ENCODE peak calls at places on chromosomes 5 and 9, in seven cellular contexts. F is lung; I is H1; P is CD4-positive, alpha-beta T cell; Q is Peyer's patch; Z is brain microvascular endothelial cell; M is coronary artery. E is an unnamed sample.

GRCh38 chr5:64838376-64838775 is 69.6 kb downstream of the CWC27 start:
- DNase-seq in F (no peak), I (no peak), P (no peak), Q (no peak), Z (no peak), M (no peak), E (no peak)

GRCh38 chr9:2837915-2838314 is 6.0 kb downstream of the PUM3 start:
- DNase-seq in F (no peak), I (no peak), P (no peak), Q (no peak), Z (no peak), M (no peak), E (no peak)

GRCh38 chr5:150401076-150401375 is 11.7 kb downstream of the CD74 start:
- DNase-seq in F (no peak), I (no peak), P (no peak), Q (no peak), Z (no peak), M (no peak), E (no peak)

GRCh38 chr5:153551537-153552079 is 61.1 kb downstream of the GRIA1 start:
- DNase-seq in F (no peak), I (peak), P (no peak), Q (no peak), Z (peak), M (no peak), E (no peak)

GRCh38 chr5:179187229-179187678 is 127.1 kb downstream of the ZNF354C start:
- DNase-seq in F (no peak), I (no peak), P (no peak), Q (no peak), Z (peak), M (no peak), E (no peak)

GRCh38 chr5:83516962-83517750 is 45.6 kb downstream of the VCAN start:
- DNase-seq in F (no peak), I (no peak), P (no peak), Q (no peak), Z (no peak), M (no peak), E (no peak)

GRCh38 chr5:73242741-73243140 is 69.7 kb downstream of the TMEM174 start:
- DNase-seq in F (peak), I (no peak), P (no peak), Q (no peak), Z (no peak), M (no peak), E (no peak)

GRCh38 chr5:137563646-137564474 is 64.7 kb upstream of the SPOCK1 start:
- DNase-seq in F (no peak), I (no peak), P (no peak), Q (no peak), Z (peak), M (no peak), E (no peak)

GRCh38 chr5:149549461-149550266 is 1.6 kb downstream of the CSNK1A1 start:
- DNase-seq in F (no peak), I (no peak), P (peak), Q (peak), Z (peak), M (peak), E (peak)

GRCh38 chr9:133907302-133907880 is 84.7 kb downstream of the VAV2 start:
- DNase-seq in F (no peak), I (no peak), P (no peak), Q (no peak), Z (no peak), M (no peak), E (no peak)

GRCh38 chr9:111301195-111301594 is 28.8 kb downstream of the OR2K2 start:
- DNase-seq in F (no peak), I (no peak), P (no peak), Q (no peak), Z (peak), M (no peak), E (no peak)

GRCh38 chr9:111297061-111297824 is 32.8 kb downstream of the OR2K2 start:
- DNase-seq in F (no peak), I (no peak), P (no peak), Q (no peak), Z (no peak), M (no peak), E (no peak)

GRCh38 chr9:111298111-111298510 is 31.9 kb downstream of the OR2K2 start:
- DNase-seq in F (no peak), I (no peak), P (no peak), Q (no peak), Z (no peak), M (no peak), E (no peak)

GRCh38 chr9:111300140-111300735 is 29.8 kb downstream of the OR2K2 start:
- DNase-seq in F (no peak), I (no peak), P (no peak), Q (no peak), Z (no peak), M (no peak), E (no peak)

DNA sequence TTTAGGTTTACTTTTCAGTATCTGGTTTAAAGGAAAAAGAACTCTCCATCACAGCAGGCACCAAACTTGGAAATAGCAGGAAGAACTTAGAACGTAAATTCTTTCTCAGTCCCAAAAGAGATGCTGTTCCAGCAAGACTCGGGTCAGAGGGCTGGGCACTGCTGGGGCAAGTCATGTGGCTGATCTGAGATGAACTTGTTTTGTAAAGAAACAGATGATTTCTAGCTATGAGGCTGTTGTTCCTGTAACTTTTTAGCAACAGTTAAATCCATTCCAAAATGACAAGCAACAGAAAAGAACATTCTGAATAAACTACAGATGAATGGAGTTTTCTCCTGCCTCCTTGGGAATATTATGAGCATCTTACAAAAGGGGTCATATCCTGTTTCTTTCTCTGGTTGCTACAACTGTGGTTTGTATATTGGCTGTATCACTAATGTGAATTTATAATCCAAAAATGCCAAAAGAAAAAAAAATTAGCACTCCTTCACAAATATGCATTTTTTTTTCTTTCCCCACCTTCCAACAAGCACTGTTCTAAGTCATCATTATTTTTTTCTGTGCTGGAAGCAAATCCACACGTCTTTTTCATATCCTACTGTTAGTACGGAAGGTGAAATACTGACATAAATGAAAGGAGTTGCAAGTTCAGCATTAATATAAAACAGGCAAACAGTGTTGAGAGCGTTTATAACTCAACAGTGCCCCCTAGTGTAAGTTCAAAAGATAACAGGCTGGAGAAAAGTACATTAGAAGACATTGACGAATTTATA is 31.0 kb downstream of the OR2K2 start:
- DNase-seq in F (no peak), I (no peak), P (no peak), Q (peak), Z (peak), M (no peak), E (no peak)
- TF ChIP-seq CTCF in F (peak), I (peak), P (peak), Q (peak), Z (peak), M (peak), E (peak)

GRCh38 chr9:93827545-93828330 is 127.4 kb downstream of the BARX1 start:
- DNase-seq in F (peak), I (no peak), P (no peak), Q (no peak), Z (peak), M (peak), E (peak)

GRCh38 chr9:93828331-93829097 is 126.6 kb downstream of the BARX1 start:
- DNase-seq in F (no peak), I (no peak), P (no peak), Q (no peak), Z (no peak), M (peak), E (no peak)

GRCh38 chr9:93826209-93826608 is 128.9 kb downstream of the BARX1 start:
- DNase-seq in F (no peak), I (no peak), P (peak), Q (peak), Z (no peak), M (no peak), E (no peak)

GRCh38 chr9:93825348-93826115 is 129.6 kb downstream of the BARX1 start:
- DNase-seq in F (no peak), I (no peak), P (no peak), Q (no peak), Z (no peak), M (no peak), E (no peak)

GRCh38 chr9:93826905-93827544 is 128.1 kb downstream of the BARX1 start:
- DNase-seq in F (no peak), I (no peak), P (no peak), Q (no peak), Z (no peak), M (peak), E (no peak)
- H3K27ac ChIP-seq in F (no peak), I (no peak), P (no peak), Q (no peak), Z (no peak), M (no peak), E (peak)

GRCh38 chr5:177554474-177555111 is at the start of gene FAM193B:
- DNase-seq in F (peak), I (peak), P (peak), Q (peak), Z (peak), M (peak), E (peak)
- TF ChIP-seq CTCF in F (no peak), I (peak), P (no peak), Q (no peak), Z (peak), M (no peak), E (no peak)

GRCh38 chr9:547309-547708 is 294.2 kb upstream of the DMRT1 start:
- DNase-seq in F (no peak), I (no peak), P (no peak), Q (no peak), Z (no peak), M (no peak), E (no peak)

GRCh38 chr9:546235-546634 is 295.3 kb upstream of the DMRT1 start:
- DNase-seq in F (no peak), I (no peak), P (no peak), Q (no peak), Z (no peak), M (no peak), E (no peak)

GRCh38 chr9:546797-547223 is 294.7 kb upstream of the DMRT1 start:
- DNase-seq in F (no peak), I (no peak), P (no peak), Q (no peak), Z (no peak), M (no peak), E (no peak)

GRCh38 chr9:543478-543877 is 298.0 kb upstream of the DMRT1 start:
- DNase-seq in F (no peak), I (no peak), P (no peak), Q (no peak), Z (no peak), M (no peak), E (no peak)

DNA sequence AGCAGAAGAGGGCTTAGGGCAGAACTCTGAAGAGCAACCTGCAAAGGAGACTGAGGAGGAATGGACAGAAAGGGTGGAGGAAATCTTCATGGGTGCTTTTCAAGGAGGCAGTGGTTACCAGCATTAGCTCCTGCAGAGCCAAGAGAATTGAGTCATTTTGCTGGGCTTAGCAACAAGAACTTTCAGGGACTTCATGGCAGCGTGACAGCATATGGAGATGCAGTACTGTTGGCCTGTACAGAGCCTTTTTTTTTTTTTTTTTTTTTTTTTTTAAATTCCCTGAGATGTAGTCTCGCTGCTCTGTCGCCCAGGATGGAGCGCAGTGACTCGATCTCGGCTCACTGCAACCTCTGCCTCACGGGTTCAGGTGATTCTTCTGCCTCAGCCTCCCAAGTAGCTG is 296.0 kb upstream of the DMRT1 start:
- DNase-seq in F (no peak), I (no peak), P (no peak), Q (no peak), Z (no peak), M (peak), E (no peak)
- H3K27ac ChIP-seq in F (no peak), I (no peak), P (no peak), Q (no peak), Z (no peak), M (peak), E (no peak)

GRCh38 chr9:114590328-114590727 is 2.8 kb downstream of the ATP6V1G1 start:
- DNase-seq in F (no peak), I (no peak), P (no peak), Q (no peak), Z (no peak), M (no peak), E (no peak)

GRCh38 chr9:114588671-114589526 is 1.3 kb downstream of the ATP6V1G1 start:
- DNase-seq in F (no peak), I (no peak), P (no peak), Q (no peak), Z (peak), M (no peak), E (no peak)

GRCh38 chr9:114588150-114588663 is 638 bp downstream of the ATP6V1G1 start:
- DNase-seq in F (no peak), I (no peak), P (no peak), Q (peak), Z (no peak), M (no peak), E (no peak)

GRCh38 chr9:114583776-114584175 is 3.8 kb upstream of the ATP6V1G1 start:
- DNase-seq in F (no peak), I (no peak), P (no peak), Q (no peak), Z (no peak), M (no peak), E (no peak)

GRCh38 chr9:114587345-114588149 is at the start of gene ATP6V1G1:
- DNase-seq in F (peak), I (peak), P (peak), Q (peak), Z (peak), M (peak), E (peak)
- TF ChIP-seq CTCF in F (no peak), I (no peak), P (no peak), Q (no peak), Z (no peak), M (no peak), E (no peak)

GRCh38 chr5:91306497-91306896 is 76.6 kb downstream of the ARRDC3 start:
- DNase-seq in F (no peak), I (no peak), P (no peak), Q (no peak), Z (no peak), M (no peak), E (no peak)
- H3K27ac ChIP-seq in F (no peak), I (no peak), P (no peak), Q (no peak), Z (no peak), M (peak), E (peak)

GRCh38 chr5:14326035-14326909 is 183.1 kb downstream of the TRIO start:
- DNase-seq in F (no peak), I (no peak), P (no peak), Q (no peak), Z (no peak), M (no peak), E (no peak)
- TF ChIP-seq CTCF in F (peak), I (peak), P (no peak), Q (no peak), Z (peak), M (no peak), E (no peak)

GRCh38 chr5:36900279-36900678 is 23.7 kb downstream of the NIPBL start:
- DNase-seq in F (no peak), I (no peak), P (no peak), Q (no peak), Z (no peak), M (no peak), E (no peak)

GRCh38 chr5:36899860-36900259 is 23.3 kb downstream of the NIPBL start:
- DNase-seq in F (no peak), I (no peak), P (no peak), Q (no peak), Z (no peak), M (no peak), E (no peak)

GRCh38 chr5:36904677-36905076 is 28.1 kb downstream of the NIPBL start:
- DNase-seq in F (no peak), I (no peak), P (no peak), Q (no peak), Z (no peak), M (no peak), E (no peak)

GRCh38 chr5:36901856-36902255 is 25.3 kb downstream of the NIPBL start:
- DNase-seq in F (no peak), I (no peak), P (no peak), Q (no peak), Z (no peak), M (no peak), E (no peak)

DNA sequence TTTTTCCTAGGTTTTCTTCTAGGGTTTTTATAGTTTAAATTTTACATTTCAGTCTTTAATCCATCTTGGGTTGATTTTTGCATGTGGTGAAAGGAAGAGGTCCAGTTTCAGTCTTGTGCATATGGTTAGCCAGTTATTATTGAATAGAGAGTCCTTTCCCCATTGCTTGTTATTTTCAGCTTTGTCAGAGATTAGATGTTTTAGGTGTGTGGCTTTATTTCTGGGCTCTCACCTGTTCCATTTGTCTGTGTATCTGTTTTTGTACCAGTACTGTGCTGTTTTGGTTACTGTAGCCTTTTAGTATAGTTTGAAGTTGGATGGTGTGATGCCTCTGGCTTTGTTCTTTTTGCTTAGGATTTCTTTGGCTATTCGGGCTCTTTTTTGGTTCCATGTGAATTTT is 25.8 kb downstream of the NIPBL start:
- DNase-seq in F (no peak), I (no peak), P (no peak), Q (no peak), Z (no peak), M (no peak), E (no peak)
- H3K27ac ChIP-seq in F (no peak), I (no peak), P (no peak), Q (no peak), Z (no peak), M (no peak), E (no peak)

DNA sequence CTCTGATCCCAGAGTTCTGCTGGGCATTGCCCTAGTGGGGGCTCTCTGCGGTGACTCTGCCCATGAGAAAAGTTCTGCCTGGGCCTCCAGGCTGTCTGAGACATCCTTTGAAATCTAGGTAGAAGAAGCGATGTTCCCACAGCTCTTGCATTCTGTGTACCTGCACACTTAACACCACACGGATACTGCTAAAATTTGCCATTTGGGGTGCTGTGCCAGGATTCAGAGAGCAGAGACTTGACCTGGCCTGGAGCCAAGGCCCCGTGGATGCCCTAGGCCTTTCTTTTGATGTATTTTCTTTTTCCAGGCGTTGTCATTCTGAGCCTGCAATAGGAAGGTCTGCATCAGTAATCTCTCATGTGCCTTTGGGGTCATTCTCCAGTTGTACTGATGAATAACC is 89.3 kb upstream of the IL12B start:
- DNase-seq in F (no peak), I (no peak), P (no peak), Q (no peak), Z (no peak), M (no peak), E (no peak)
- TF ChIP-seq CTCF in F (no peak), I (peak), P (no peak), Q (no peak), Z (no peak), M (no peak), E (no peak)

GRCh38 chr9:129220771-129221170 is 42.7 kb upstream of the IER5L start:
- DNase-seq in F (no peak), I (no peak), P (no peak), Q (no peak), Z (no peak), M (no peak), E (no peak)
- H3K27ac ChIP-seq in F (no peak), I (no peak), P (no peak), Q (no peak), Z (no peak), M (no peak), E (no peak)